ENCODE peak calls at places on chromosomes 12 and 14, in eight cellular contexts. One of them, this sample, is unnamed.

GRCh38 chr14:63933701-63934100 is 80.9 kb downstream of the SYNE2 start:
- DNase-seq in heart right ventricle: no peak
- DNase-seq in CD8-positive, alpha-beta memory T cell: no peak
- DNase-seq in tibial nerve: no peak
- DNase-seq in A549: no peak
- DNase-seq in gastrocnemius medialis: no peak
- DNase-seq in uterus: no peak
- DNase-seq in esophagus squamous epithelium: no peak
- DNase-seq in this sample: no peak

GRCh38 chr12:120925740-120926563 is 21.8 kb upstream of the SPPL3 start:
- DNase-seq in gastrocnemius medialis: no peak
- DNase-seq in esophagus squamous epithelium: no peak
- DNase-seq in CD8-positive, alpha-beta memory T cell: no peak
- DNase-seq in uterus: no peak
- DNase-seq in heart right ventricle: no peak
- DNase-seq in tibial nerve: no peak
- DNase-seq in A549: no peak
- DNase-seq in this sample: no peak

GRCh38 chr12:46874642-46875041 is 48.8 kb upstream of the SLC38A4 start:
- DNase-seq in CD8-positive, alpha-beta memory T cell: no peak
- DNase-seq in tibial nerve: no peak
- DNase-seq in uterus: no peak
- DNase-seq in heart right ventricle: no peak
- DNase-seq in gastrocnemius medialis: peak; percentile 64
- DNase-seq in esophagus squamous epithelium: no peak
- DNase-seq in A549: no peak
- DNase-seq in this sample: no peak

GRCh38 chr14:50774542-50775267 is 56.3 kb downstream of the NIN start:
- DNase-seq in gastrocnemius medialis: no peak
- DNase-seq in A549: no peak
- DNase-seq in heart right ventricle: no peak
- DNase-seq in CD8-positive, alpha-beta memory T cell: no peak
- DNase-seq in esophagus squamous epithelium: no peak
- DNase-seq in uterus: peak; percentile 26
- DNase-seq in tibial nerve: no peak
- DNase-seq in this sample: no peak

GRCh38 chr14:63727231-63727735 is 582 bp downstream of the SGPP1 start:
- DNase-seq in CD8-positive, alpha-beta memory T cell: peak; percentile 47
- DNase-seq in gastrocnemius medialis: peak; percentile 23
- DNase-seq in heart right ventricle: peak; percentile 31
- DNase-seq in uterus: peak; percentile 29
- DNase-seq in A549: peak; percentile 49
- DNase-seq in tibial nerve: peak; percentile 17
- DNase-seq in esophagus squamous epithelium: no peak
- DNase-seq in this sample: peak; percentile 67

GRCh38 chr14:81416233-81416927 is 16.3 kb upstream of the STON2 start:
- DNase-seq in A549: no peak
- DNase-seq in gastrocnemius medialis: no peak
- DNase-seq in uterus: no peak
- DNase-seq in esophagus squamous epithelium: no peak
- DNase-seq in CD8-positive, alpha-beta memory T cell: no peak
- DNase-seq in tibial nerve: no peak
- DNase-seq in heart right ventricle: no peak
- DNase-seq in this sample: no peak

GRCh38 chr14:64801800-64802199 is 77.9 kb downstream of the SPTB start:
- DNase-seq in gastrocnemius medialis: no peak
- DNase-seq in esophagus squamous epithelium: no peak
- DNase-seq in CD8-positive, alpha-beta memory T cell: no peak
- DNase-seq in heart right ventricle: no peak
- DNase-seq in tibial nerve: no peak
- DNase-seq in A549: peak; percentile 43
- DNase-seq in uterus: no peak
- DNase-seq in this sample: no peak

GRCh38 chr12:29164477-29165163 is 15.5 kb downstream of the FAR2 start:
- DNase-seq in tibial nerve: no peak
- DNase-seq in heart right ventricle: no peak
- DNase-seq in uterus: no peak
- DNase-seq in gastrocnemius medialis: no peak
- DNase-seq in esophagus squamous epithelium: no peak
- DNase-seq in A549: no peak
- DNase-seq in CD8-positive, alpha-beta memory T cell: no peak
- DNase-seq in this sample: no peak

GRCh38 chr14:62662811-62663477 is 382.3 kb downstream of the KCNH5 start:
- DNase-seq in gastrocnemius medialis: no peak
- DNase-seq in tibial nerve: no peak
- DNase-seq in CD8-positive, alpha-beta memory T cell: no peak
- DNase-seq in uterus: no peak
- DNase-seq in A549: no peak
- DNase-seq in esophagus squamous epithelium: no peak
- DNase-seq in heart right ventricle: no peak
- DNase-seq in this sample: no peak

GRCh38 chr14:24734917-24735500 is 101.0 kb upstream of the GZMB start:
- DNase-seq in tibial nerve: no peak
- DNase-seq in uterus: no peak
- DNase-seq in gastrocnemius medialis: no peak
- DNase-seq in A549: peak; percentile 61
- DNase-seq in CD8-positive, alpha-beta memory T cell: no peak
- DNase-seq in esophagus squamous epithelium: no peak
- DNase-seq in heart right ventricle: peak; percentile 66
- DNase-seq in this sample: no peak

GRCh38 chr12:131688845-131689154 is 22.1 kb upstream of the SFSWAP start:
- DNase-seq in uterus: no peak
- DNase-seq in A549: no peak
- DNase-seq in tibial nerve: no peak
- DNase-seq in heart right ventricle: no peak
- DNase-seq in gastrocnemius medialis: no peak
- DNase-seq in CD8-positive, alpha-beta memory T cell: no peak
- DNase-seq in esophagus squamous epithelium: no peak
- DNase-seq in this sample: no peak

GRCh38 chr14:100056964-100057817 is 8.0 kb upstream of the EVL start:
- DNase-seq in heart right ventricle: no peak
- DNase-seq in uterus: no peak
- DNase-seq in A549: peak; percentile 23
- DNase-seq in CD8-positive, alpha-beta memory T cell: peak; percentile 57
- DNase-seq in tibial nerve: no peak
- DNase-seq in gastrocnemius medialis: no peak
- DNase-seq in esophagus squamous epithelium: no peak
- DNase-seq in this sample: no peak

GRCh38 chr12:25699454-25699853 is 146.4 kb upstream of the LMNTD1 start:
- DNase-seq in CD8-positive, alpha-beta memory T cell: no peak
- DNase-seq in esophagus squamous epithelium: no peak
- DNase-seq in heart right ventricle: no peak
- DNase-seq in uterus: no peak
- DNase-seq in tibial nerve: no peak
- DNase-seq in gastrocnemius medialis: no peak
- DNase-seq in A549: no peak
- DNase-seq in this sample: no peak

GRCh38 chr12:20426956-20427355 is 58.6 kb downstream of the PDE3A start:
- DNase-seq in tibial nerve: no peak
- DNase-seq in gastrocnemius medialis: no peak
- DNase-seq in uterus: no peak
- DNase-seq in esophagus squamous epithelium: no peak
- DNase-seq in CD8-positive, alpha-beta memory T cell: no peak
- DNase-seq in A549: no peak
- DNase-seq in heart right ventricle: no peak
- DNase-seq in this sample: no peak

GRCh38 chr12:39912211-39912980 is 193.5 kb downstream of the SLC2A13 start:
- DNase-seq in heart right ventricle: peak; percentile 23
- DNase-seq in A549: peak; percentile 19
- DNase-seq in CD8-positive, alpha-beta memory T cell: no peak
- DNase-seq in esophagus squamous epithelium: no peak
- DNase-seq in gastrocnemius medialis: no peak
- DNase-seq in uterus: no peak
- DNase-seq in tibial nerve: no peak
- DNase-seq in this sample: no peak

GRCh38 chr12:97748298-97748697 is 285.7 kb downstream of the RMST start:
- DNase-seq in uterus: no peak
- DNase-seq in A549: no peak
- DNase-seq in gastrocnemius medialis: no peak
- DNase-seq in heart right ventricle: no peak
- DNase-seq in CD8-positive, alpha-beta memory T cell: no peak
- DNase-seq in esophagus squamous epithelium: no peak
- DNase-seq in tibial nerve: no peak
- DNase-seq in this sample: no peak

GRCh38 chr14:35578135-35578534 is 44.2 kb downstream of the INSM2 start:
- DNase-seq in heart right ventricle: no peak
- DNase-seq in uterus: no peak
- DNase-seq in gastrocnemius medialis: no peak
- DNase-seq in tibial nerve: no peak
- DNase-seq in esophagus squamous epithelium: no peak
- DNase-seq in A549: no peak
- DNase-seq in CD8-positive, alpha-beta memory T cell: no peak
- DNase-seq in this sample: no peak

GRCh38 chr12:11055306-11055705 is 6.8 kb downstream of the TAS2R46 start:
- DNase-seq in gastrocnemius medialis: no peak
- DNase-seq in esophagus squamous epithelium: no peak
- DNase-seq in CD8-positive, alpha-beta memory T cell: no peak
- DNase-seq in tibial nerve: no peak
- DNase-seq in uterus: no peak
- DNase-seq in A549: no peak
- DNase-seq in heart right ventricle: no peak
- DNase-seq in this sample: no peak

GRCh38 chr12:27151479-27151878 is 69.1 kb upstream of the C12orf71 start:
- DNase-seq in gastrocnemius medialis: no peak
- DNase-seq in tibial nerve: no peak
- DNase-seq in CD8-positive, alpha-beta memory T cell: no peak
- DNase-seq in heart right ventricle: no peak
- DNase-seq in esophagus squamous epithelium: no peak
- DNase-seq in uterus: no peak
- DNase-seq in A549: no peak
- DNase-seq in this sample: no peak

GRCh38 chr12:116534341-116535121 is 24.6 kb upstream of the MAP1LC3B2 start:
- DNase-seq in heart right ventricle: no peak
- DNase-seq in CD8-positive, alpha-beta memory T cell: no peak
- DNase-seq in tibial nerve: no peak
- DNase-seq in gastrocnemius medialis: no peak
- DNase-seq in uterus: peak; percentile 75
- DNase-seq in A549: no peak
- DNase-seq in esophagus squamous epithelium: no peak
- DNase-seq in this sample: peak; percentile 46

GRCh38 chr14:77965919-77966435 is 166.1 kb downstream of the ADCK1 start:
- DNase-seq in uterus: no peak
- DNase-seq in A549: peak; percentile 42
- DNase-seq in gastrocnemius medialis: no peak
- DNase-seq in tibial nerve: no peak
- DNase-seq in CD8-positive, alpha-beta memory T cell: no peak
- DNase-seq in esophagus squamous epithelium: no peak
- DNase-seq in heart right ventricle: no peak
- DNase-seq in this sample: no peak

GRCh38 chr12:95328708-95329107 is 111.1 kb downstream of the VEZT start:
- DNase-seq in tibial nerve: no peak
- DNase-seq in uterus: no peak
- DNase-seq in gastrocnemius medialis: no peak
- DNase-seq in esophagus squamous epithelium: no peak
- DNase-seq in A549: no peak
- DNase-seq in CD8-positive, alpha-beta memory T cell: no peak
- DNase-seq in heart right ventricle: no peak
- DNase-seq in this sample: no peak

GRCh38 chr14:92352158-92352985 is 29.4 kb downstream of the SLC24A4 start:
- DNase-seq in esophagus squamous epithelium: no peak
- DNase-seq in gastrocnemius medialis: no peak
- DNase-seq in heart right ventricle: no peak
- DNase-seq in tibial nerve: no peak
- DNase-seq in A549: peak; percentile 61
- DNase-seq in CD8-positive, alpha-beta memory T cell: no peak
- DNase-seq in uterus: no peak
- DNase-seq in this sample: no peak

GRCh38 chr12:56221233-56221756 is 427 bp downstream of the RNF41 start:
- DNase-seq in A549: peak; percentile 39
- DNase-seq in uterus: peak; percentile 62
- DNase-seq in gastrocnemius medialis: peak; percentile 48
- DNase-seq in CD8-positive, alpha-beta memory T cell: no peak
- DNase-seq in tibial nerve: no peak
- DNase-seq in esophagus squamous epithelium: no peak
- DNase-seq in heart right ventricle: peak; percentile 58
- DNase-seq in this sample: peak; percentile 75

GRCh38 chr14:83734431-83734830 is 1795.5 kb upstream of the FLRT2 start:
- DNase-seq in gastrocnemius medialis: no peak
- DNase-seq in CD8-positive, alpha-beta memory T cell: no peak
- DNase-seq in tibial nerve: no peak
- DNase-seq in A549: no peak
- DNase-seq in heart right ventricle: no peak
- DNase-seq in uterus: no peak
- DNase-seq in esophagus squamous epithelium: no peak
- DNase-seq in this sample: no peak

GRCh38 chr14:38389666-38390065 is 133.8 kb upstream of the CLEC14A start:
- DNase-seq in gastrocnemius medialis: no peak
- DNase-seq in heart right ventricle: no peak
- DNase-seq in uterus: no peak
- DNase-seq in tibial nerve: no peak
- DNase-seq in CD8-positive, alpha-beta memory T cell: no peak
- DNase-seq in A549: no peak
- DNase-seq in esophagus squamous epithelium: no peak
- DNase-seq in this sample: no peak

GRCh38 chr14:51242545-51243490 is 2.8 kb downstream of the TMX1 start:
- DNase-seq in uterus: no peak
- DNase-seq in esophagus squamous epithelium: no peak
- DNase-seq in heart right ventricle: no peak
- DNase-seq in A549: no peak
- DNase-seq in tibial nerve: no peak
- DNase-seq in CD8-positive, alpha-beta memory T cell: no peak
- DNase-seq in gastrocnemius medialis: no peak
- DNase-seq in this sample: no peak

GRCh38 chr14:85528080-85528881 is 1.7 kb upstream of the FLRT2 start:
- DNase-seq in heart right ventricle: no peak
- DNase-seq in A549: peak; percentile 93
- DNase-seq in uterus: no peak
- DNase-seq in esophagus squamous epithelium: no peak
- DNase-seq in tibial nerve: no peak
- DNase-seq in gastrocnemius medialis: peak; percentile 35
- DNase-seq in CD8-positive, alpha-beta memory T cell: no peak
- DNase-seq in this sample: peak; percentile 36
- H3K27ac ChIP-seq in heart right ventricle: peak overlapping the region; percentile 74
- H3K27ac ChIP-seq in A549: peak overlapping the region; percentile 86
- H3K27ac ChIP-seq in uterus: peak overlapping the region; percentile 75
- H3K27ac ChIP-seq in esophagus squamous epithelium: peak overlapping the region; percentile 87
- H3K27ac ChIP-seq in tibial nerve: peak overlapping the region; percentile 68
- H3K27ac ChIP-seq in gastrocnemius medialis: peak overlapping the region; percentile 70
- H3K27ac ChIP-seq in CD8-positive, alpha-beta memory T cell: no peak overlapping the region
- H3K27ac ChIP-seq in this sample: no peak overlapping the region

GRCh38 chr12:50533971-50534370 is 29.2 kb downstream of the DIP2B start:
- DNase-seq in uterus: no peak
- DNase-seq in esophagus squamous epithelium: no peak
- DNase-seq in heart right ventricle: no peak
- DNase-seq in A549: no peak
- DNase-seq in tibial nerve: no peak
- DNase-seq in gastrocnemius medialis: no peak
- DNase-seq in CD8-positive, alpha-beta memory T cell: no peak
- DNase-seq in this sample: no peak
- H3K4me1 ChIP-seq in uterus: no peaks in the 10 kb centered on the region
- H3K4me1 ChIP-seq in esophagus squamous epithelium: peaks cover 83% of the 10 kb centered on the region
- H3K4me1 ChIP-seq in heart right ventricle: peaks cover 71% of the 10 kb centered on the region
- H3K4me1 ChIP-seq in A549: peaks cover 65% of the 10 kb centered on the region
- H3K4me1 ChIP-seq in tibial nerve: peaks cover 67% of the 10 kb centered on the region
- H3K4me1 ChIP-seq in gastrocnemius medialis: peaks cover 16% of the 10 kb centered on the region
- H3K4me1 ChIP-seq in CD8-positive, alpha-beta memory T cell: peaks cover 40% of the 10 kb centered on the region
- H3K4me1 ChIP-seq in this sample: peaks cover 9% of the 10 kb centered on the region

GRCh38 chr12:33588082-33588712 is 148.6 kb upstream of the SYT10 start:
- DNase-seq in CD8-positive, alpha-beta memory T cell: no peak
- DNase-seq in uterus: no peak
- DNase-seq in gastrocnemius medialis: peak; percentile 22
- DNase-seq in heart right ventricle: peak; percentile 3
- DNase-seq in tibial nerve: no peak
- DNase-seq in A549: peak; percentile 49
- DNase-seq in esophagus squamous epithelium: no peak
- DNase-seq in this sample: no peak
- H3K27ac ChIP-seq in CD8-positive, alpha-beta memory T cell: peak overlapping the region; percentile 80
- H3K27ac ChIP-seq in uterus: no peak overlapping the region
- H3K27ac ChIP-seq in gastrocnemius medialis: no peak overlapping the region
- H3K27ac ChIP-seq in heart right ventricle: no peak overlapping the region
- H3K27ac ChIP-seq in tibial nerve: no peak overlapping the region
- H3K27ac ChIP-seq in A549: no peak overlapping the region
- H3K27ac ChIP-seq in esophagus squamous epithelium: peak overlapping the region; percentile 34
- H3K27ac ChIP-seq in this sample: no peak overlapping the region

GRCh38 chr12:108310489-108310888 is 28.6 kb downstream of the CMKLR1 start:
- DNase-seq in gastrocnemius medialis: no peak
- DNase-seq in heart right ventricle: no peak
- DNase-seq in uterus: no peak
- DNase-seq in esophagus squamous epithelium: no peak
- DNase-seq in A549: no peak
- DNase-seq in CD8-positive, alpha-beta memory T cell: no peak
- DNase-seq in tibial nerve: no peak
- DNase-seq in this sample: no peak
- H3K4me1 ChIP-seq in gastrocnemius medialis: peaks cover 8% of the 10 kb centered on the region
- H3K4me1 ChIP-seq in heart right ventricle: peaks cover 91% of the 10 kb centered on the region
- H3K4me1 ChIP-seq in uterus: peaks cover 29% of the 10 kb centered on the region
- H3K4me1 ChIP-seq in esophagus squamous epithelium: peaks cover 72% of the 10 kb centered on the region
- H3K4me1 ChIP-seq in A549: no peaks in the 10 kb centered on the region
- H3K4me1 ChIP-seq in CD8-positive, alpha-beta memory T cell: peaks cover 31% of the 10 kb centered on the region
- H3K4me1 ChIP-seq in tibial nerve: peaks cover 78% of the 10 kb centered on the region
- H3K4me1 ChIP-seq in this sample: no peaks in the 10 kb centered on the region

This sample was measured in ovary.